ENCODE peak calls at places on chromosomes 7 and 10, in ten cellular contexts. One of them, this sample, is unnamed.

GRCh38 chr10:102812213-102812876 is 24.9 kb downstream of the CYP17A1 start:
- DNase-seq in K562: no peak
- DNase-seq in mesenchymal stem cell: no peak
- DNase-seq in mammary epithelial cell: no peak
- DNase-seq in fibroblast of lung: peak
- DNase-seq in psoas muscle: no peak
- DNase-seq in caudate nucleus: no peak
- DNase-seq in breast epithelium: no peak
- DNase-seq in transverse colon: no peak
- DNase-seq in heart right ventricle: no peak
- DNase-seq in this sample: no peak

GRCh38 chr7:105830405-105831218 is 45.8 kb downstream of the ATXN7L1 start:
- DNase-seq in K562: no peak
- DNase-seq in mesenchymal stem cell: peak
- DNase-seq in mammary epithelial cell: peak
- DNase-seq in fibroblast of lung: peak
- DNase-seq in psoas muscle: no peak
- DNase-seq in caudate nucleus: no peak
- DNase-seq in breast epithelium: no peak
- DNase-seq in transverse colon: no peak
- DNase-seq in heart right ventricle: no peak
- DNase-seq in this sample: no peak

GRCh38 chr10:19929466-19930140 is 113.4 kb downstream of the PLXDC2 start:
- DNase-seq in K562: no peak
- DNase-seq in mesenchymal stem cell: peak
- DNase-seq in mammary epithelial cell: peak
- DNase-seq in fibroblast of lung: peak
- DNase-seq in psoas muscle: no peak
- DNase-seq in caudate nucleus: no peak
- DNase-seq in breast epithelium: no peak
- DNase-seq in transverse colon: no peak
- DNase-seq in heart right ventricle: no peak
- DNase-seq in this sample: no peak

GRCh38 chr10:103610921-103611511 is 117.5 kb downstream of the NEURL1 start:
- DNase-seq in K562: no peak
- DNase-seq in mesenchymal stem cell: no peak
- DNase-seq in mammary epithelial cell: no peak
- DNase-seq in fibroblast of lung: no peak
- DNase-seq in psoas muscle: no peak
- DNase-seq in caudate nucleus: no peak
- DNase-seq in breast epithelium: no peak
- DNase-seq in transverse colon: no peak
- DNase-seq in heart right ventricle: peak
- DNase-seq in this sample: no peak

GRCh38 chr7:144836545-144836842 is 641 bp upstream of the TPK1 start:
- DNase-seq in K562: no peak
- DNase-seq in mesenchymal stem cell: no peak
- DNase-seq in mammary epithelial cell: no peak
- DNase-seq in fibroblast of lung: no peak
- DNase-seq in psoas muscle: no peak
- DNase-seq in caudate nucleus: no peak
- DNase-seq in breast epithelium: no peak
- DNase-seq in transverse colon: no peak
- DNase-seq in heart right ventricle: no peak
- DNase-seq in this sample: no peak

GRCh38 chr7:44325811-44326241 is 432 bp upstream of the CAMK2B start:
- DNase-seq in K562: no peak
- DNase-seq in mesenchymal stem cell: no peak
- DNase-seq in mammary epithelial cell: no peak
- DNase-seq in fibroblast of lung: no peak
- DNase-seq in psoas muscle: no peak
- DNase-seq in caudate nucleus: no peak
- DNase-seq in breast epithelium: no peak
- DNase-seq in transverse colon: no peak
- DNase-seq in heart right ventricle: no peak
- DNase-seq in this sample: no peak

GRCh38 chr7:84187813-84188212 is 6.8 kb downstream of the SEMA3A start:
- DNase-seq in K562: no peak
- DNase-seq in mesenchymal stem cell: peak
- DNase-seq in mammary epithelial cell: peak
- DNase-seq in fibroblast of lung: peak
- DNase-seq in psoas muscle: no peak
- DNase-seq in caudate nucleus: no peak
- DNase-seq in breast epithelium: no peak
- DNase-seq in transverse colon: no peak
- DNase-seq in heart right ventricle: no peak
- DNase-seq in this sample: no peak

GRCh38 chr7:6175642-6176041 is 96.8 kb downstream of the CYTH3 start:
- DNase-seq in K562: no peak
- DNase-seq in mesenchymal stem cell: peak
- DNase-seq in mammary epithelial cell: peak
- DNase-seq in fibroblast of lung: peak
- DNase-seq in psoas muscle: no peak
- DNase-seq in caudate nucleus: no peak
- DNase-seq in breast epithelium: no peak
- DNase-seq in transverse colon: no peak
- DNase-seq in heart right ventricle: no peak
- DNase-seq in this sample: peak

GRCh38 chr7:116977172-116977571 is 23.9 kb downstream of the ST7 start:
- DNase-seq in K562: no peak
- DNase-seq in mesenchymal stem cell: peak
- DNase-seq in mammary epithelial cell: no peak
- DNase-seq in fibroblast of lung: peak
- DNase-seq in psoas muscle: no peak
- DNase-seq in caudate nucleus: no peak
- DNase-seq in breast epithelium: no peak
- DNase-seq in transverse colon: no peak
- DNase-seq in heart right ventricle: no peak
- DNase-seq in this sample: no peak

GRCh38 chr7:158650821-158651225 is 53.8 kb downstream of the NCAPG2 start:
- DNase-seq in K562: no peak
- DNase-seq in mesenchymal stem cell: peak
- DNase-seq in mammary epithelial cell: no peak
- DNase-seq in fibroblast of lung: peak
- DNase-seq in psoas muscle: no peak
- DNase-seq in caudate nucleus: no peak
- DNase-seq in breast epithelium: no peak
- DNase-seq in transverse colon: no peak
- DNase-seq in heart right ventricle: no peak
- DNase-seq in this sample: no peak

GRCh38 chr7:2465928-2466327 is 10.3 kb downstream of the GRIFIN start:
- DNase-seq in K562: no peak
- DNase-seq in mesenchymal stem cell: no peak
- DNase-seq in mammary epithelial cell: no peak
- DNase-seq in fibroblast of lung: no peak
- DNase-seq in psoas muscle: no peak
- DNase-seq in caudate nucleus: no peak
- DNase-seq in breast epithelium: no peak
- DNase-seq in transverse colon: no peak
- DNase-seq in heart right ventricle: no peak
- DNase-seq in this sample: no peak

GRCh38 chr7:45662540-45663166 is 88.5 kb downstream of the ADCY1 start:
- DNase-seq in K562: no peak
- DNase-seq in mesenchymal stem cell: no peak
- DNase-seq in mammary epithelial cell: no peak
- DNase-seq in fibroblast of lung: no peak
- DNase-seq in psoas muscle: no peak
- DNase-seq in caudate nucleus: no peak
- DNase-seq in breast epithelium: peak
- DNase-seq in transverse colon: no peak
- DNase-seq in heart right ventricle: no peak
- DNase-seq in this sample: no peak

GRCh38 chr10:28668363-28669226 is 8.7 kb upstream of the BAMBI start:
- DNase-seq in K562: peak
- DNase-seq in mesenchymal stem cell: peak
- DNase-seq in mammary epithelial cell: peak
- DNase-seq in fibroblast of lung: peak
- DNase-seq in psoas muscle: peak
- DNase-seq in caudate nucleus: no peak
- DNase-seq in breast epithelium: peak
- DNase-seq in transverse colon: peak
- DNase-seq in heart right ventricle: peak
- DNase-seq in this sample: peak

GRCh38 chr10:61283066-61283465 is 170.1 kb downstream of the TMEM26 start:
- DNase-seq in K562: no peak
- DNase-seq in mesenchymal stem cell: no peak
- DNase-seq in mammary epithelial cell: no peak
- DNase-seq in fibroblast of lung: peak
- DNase-seq in psoas muscle: no peak
- DNase-seq in caudate nucleus: no peak
- DNase-seq in breast epithelium: no peak
- DNase-seq in transverse colon: no peak
- DNase-seq in heart right ventricle: no peak
- DNase-seq in this sample: no peak

GRCh38 chr10:61280303-61280702 is 172.9 kb downstream of the TMEM26 start:
- DNase-seq in K562: peak
- DNase-seq in mesenchymal stem cell: peak
- DNase-seq in mammary epithelial cell: peak
- DNase-seq in fibroblast of lung: peak
- DNase-seq in psoas muscle: no peak
- DNase-seq in caudate nucleus: no peak
- DNase-seq in breast epithelium: no peak
- DNase-seq in transverse colon: no peak
- DNase-seq in heart right ventricle: no peak
- DNase-seq in this sample: no peak

GRCh38 chr10:61283489-61284221 is 169.5 kb downstream of the TMEM26 start:
- DNase-seq in K562: no peak
- DNase-seq in mesenchymal stem cell: peak
- DNase-seq in mammary epithelial cell: no peak
- DNase-seq in fibroblast of lung: no peak
- DNase-seq in psoas muscle: no peak
- DNase-seq in caudate nucleus: no peak
- DNase-seq in breast epithelium: no peak
- DNase-seq in transverse colon: no peak
- DNase-seq in heart right ventricle: no peak
- DNase-seq in this sample: no peak

GRCh38 chr10:61284222-61284890 is 168.8 kb downstream of the TMEM26 start:
- DNase-seq in K562: peak
- DNase-seq in mesenchymal stem cell: peak
- DNase-seq in mammary epithelial cell: peak
- DNase-seq in fibroblast of lung: peak
- DNase-seq in psoas muscle: no peak
- DNase-seq in caudate nucleus: no peak
- DNase-seq in breast epithelium: no peak
- DNase-seq in transverse colon: no peak
- DNase-seq in heart right ventricle: no peak
- DNase-seq in this sample: no peak

GRCh38 chr10:61279400-61279799 is 173.8 kb downstream of the TMEM26 start:
- DNase-seq in K562: no peak
- DNase-seq in mesenchymal stem cell: no peak
- DNase-seq in mammary epithelial cell: no peak
- DNase-seq in fibroblast of lung: no peak
- DNase-seq in psoas muscle: no peak
- DNase-seq in caudate nucleus: no peak
- DNase-seq in breast epithelium: no peak
- DNase-seq in transverse colon: no peak
- DNase-seq in heart right ventricle: no peak
- DNase-seq in this sample: no peak
- H3K27ac ChIP-seq in K562: no peak
- H3K27ac ChIP-seq in mesenchymal stem cell: no peak
- H3K27ac ChIP-seq in mammary epithelial cell: no peak
- H3K27ac ChIP-seq in fibroblast of lung: no peak
- H3K27ac ChIP-seq in psoas muscle: no peak
- H3K27ac ChIP-seq in caudate nucleus: no peak
- H3K27ac ChIP-seq in breast epithelium: no peak
- H3K27ac ChIP-seq in transverse colon: no peak
- H3K27ac ChIP-seq in heart right ventricle: no peak
- H3K27ac ChIP-seq in this sample: no peak

GRCh38 chr7:42527004-42527403 is 290.0 kb upstream of the GLI3 start:
- DNase-seq in K562: no peak
- DNase-seq in mesenchymal stem cell: peak
- DNase-seq in mammary epithelial cell: no peak
- DNase-seq in fibroblast of lung: peak
- DNase-seq in psoas muscle: no peak
- DNase-seq in caudate nucleus: no peak
- DNase-seq in breast epithelium: no peak
- DNase-seq in transverse colon: no peak
- DNase-seq in heart right ventricle: no peak
- DNase-seq in this sample: no peak
- H3K27ac ChIP-seq in K562: no peak
- H3K27ac ChIP-seq in mesenchymal stem cell: no peak
- H3K27ac ChIP-seq in mammary epithelial cell: no peak
- H3K27ac ChIP-seq in fibroblast of lung: no peak
- H3K27ac ChIP-seq in psoas muscle: no peak
- H3K27ac ChIP-seq in caudate nucleus: no peak
- H3K27ac ChIP-seq in breast epithelium: no peak
- H3K27ac ChIP-seq in transverse colon: no peak
- H3K27ac ChIP-seq in heart right ventricle: no peak
- H3K27ac ChIP-seq in this sample: no peak

GRCh38 chr10:89480047-89480446 is 55.3 kb downstream of the SLC16A12 start:
- DNase-seq in K562: no peak
- DNase-seq in mesenchymal stem cell: no peak
- DNase-seq in mammary epithelial cell: no peak
- DNase-seq in fibroblast of lung: peak
- DNase-seq in psoas muscle: no peak
- DNase-seq in caudate nucleus: no peak
- DNase-seq in breast epithelium: no peak
- DNase-seq in transverse colon: no peak
- DNase-seq in heart right ventricle: no peak
- DNase-seq in this sample: no peak
- H3K27ac ChIP-seq in K562: no peak
- H3K27ac ChIP-seq in mesenchymal stem cell: no peak
- H3K27ac ChIP-seq in mammary epithelial cell: no peak
- H3K27ac ChIP-seq in fibroblast of lung: no peak
- H3K27ac ChIP-seq in psoas muscle: no peak
- H3K27ac ChIP-seq in caudate nucleus: no peak
- H3K27ac ChIP-seq in breast epithelium: peak
- H3K27ac ChIP-seq in transverse colon: peak
- H3K27ac ChIP-seq in heart right ventricle: peak
- H3K27ac ChIP-seq in this sample: peak

GRCh38 chr7:151363182-151363581 is 21.6 kb downstream of the NUB1 start:
- DNase-seq in K562: no peak
- DNase-seq in mesenchymal stem cell: no peak
- DNase-seq in mammary epithelial cell: no peak
- DNase-seq in fibroblast of lung: no peak
- DNase-seq in psoas muscle: no peak
- DNase-seq in caudate nucleus: no peak
- DNase-seq in breast epithelium: no peak
- DNase-seq in transverse colon: no peak
- DNase-seq in heart right ventricle: no peak
- DNase-seq in this sample: no peak

GRCh38 chr7:151367304-151367703 is 25.7 kb downstream of the NUB1 start:
- DNase-seq in K562: no peak
- DNase-seq in mesenchymal stem cell: peak
- DNase-seq in mammary epithelial cell: no peak
- DNase-seq in fibroblast of lung: peak
- DNase-seq in psoas muscle: no peak
- DNase-seq in caudate nucleus: no peak
- DNase-seq in breast epithelium: no peak
- DNase-seq in transverse colon: no peak
- DNase-seq in heart right ventricle: no peak
- DNase-seq in this sample: no peak

GRCh38 chr7:151366872-151367207 is 25.2 kb downstream of the NUB1 start:
- DNase-seq in K562: no peak
- DNase-seq in mesenchymal stem cell: peak
- DNase-seq in mammary epithelial cell: no peak
- DNase-seq in fibroblast of lung: peak
- DNase-seq in psoas muscle: no peak
- DNase-seq in caudate nucleus: no peak
- DNase-seq in breast epithelium: no peak
- DNase-seq in transverse colon: no peak
- DNase-seq in heart right ventricle: no peak
- DNase-seq in this sample: peak

GRCh38 chr7:151368136-151368571 is 26.5 kb downstream of the NUB1 start:
- DNase-seq in K562: peak
- DNase-seq in mesenchymal stem cell: peak
- DNase-seq in mammary epithelial cell: peak
- DNase-seq in fibroblast of lung: peak
- DNase-seq in psoas muscle: peak
- DNase-seq in caudate nucleus: peak
- DNase-seq in breast epithelium: peak
- DNase-seq in transverse colon: peak
- DNase-seq in heart right ventricle: peak
- DNase-seq in this sample: no peak

GRCh38 chr7:151366141-151366871 is 24.7 kb downstream of the NUB1 start:
- DNase-seq in K562: no peak
- DNase-seq in mesenchymal stem cell: no peak
- DNase-seq in mammary epithelial cell: no peak
- DNase-seq in fibroblast of lung: no peak
- DNase-seq in psoas muscle: no peak
- DNase-seq in caudate nucleus: no peak
- DNase-seq in breast epithelium: no peak
- DNase-seq in transverse colon: no peak
- DNase-seq in heart right ventricle: no peak
- DNase-seq in this sample: no peak
- H3K27ac ChIP-seq in K562: no peak
- H3K27ac ChIP-seq in mesenchymal stem cell: peak
- H3K27ac ChIP-seq in mammary epithelial cell: no peak
- H3K27ac ChIP-seq in fibroblast of lung: peak
- H3K27ac ChIP-seq in psoas muscle: no peak
- H3K27ac ChIP-seq in caudate nucleus: no peak
- H3K27ac ChIP-seq in breast epithelium: no peak
- H3K27ac ChIP-seq in transverse colon: peak
- H3K27ac ChIP-seq in heart right ventricle: no peak
- H3K27ac ChIP-seq in this sample: peak